ENCODE peak calls at places on chromosomes 1 and 21, in five cellular contexts. X, O, V, H and G are unnamed samples.

GRCh38 chr1:235923466-235924008 is 56.8 kb upstream of the LYST start:
- DNase-seq in X (peak; percentile 87), O (no peak), V (no peak), H (peak; percentile 79), G (no peak)

GRCh38 chr1:211920141-211920572 is 89.6 kb upstream of the LPGAT1 start:
- DNase-seq in X (peak; percentile 81), O (no peak), V (no peak), H (peak; percentile 69), G (no peak)

GRCh38 chr1:22826630-22827580 is 116.3 kb downstream of the EPHB2 start:
- DNase-seq in X (peak; percentile 53), O (peak; percentile 49), V (peak; percentile 25), H (no peak), G (peak; percentile 88)

GRCh38 chr21:41634858-41635257 is 126.9 kb upstream of the TMPRSS2 start:
- DNase-seq in X (no peak), O (no peak), V (no peak), H (peak; percentile 89), G (peak; percentile 9)

GRCh38 chr1:202671388-202671787 is 38.9 kb downstream of the SYT2 start:
- DNase-seq in X (no peak), O (no peak), V (no peak), H (no peak), G (peak; percentile 30)

GRCh38 chr1:184296466-184297243 is 90.2 kb upstream of the C1orf21 start:
- DNase-seq in X (peak; percentile 92), O (no peak), V (no peak), H (peak; percentile 91), G (no peak)

GRCh38 chr1:152926091-152926490 is 17.7 kb downstream of the IVL start:
- DNase-seq in X (no peak), O (no peak), V (no peak), H (peak; percentile 5), G (peak; percentile 24)

GRCh38 chr1:63888984-63889383 is 115.2 kb downstream of the ROR1 start:
- DNase-seq in X (peak; percentile 68), O (no peak), V (no peak), H (peak; percentile 96), G (no peak)

GRCh38 chr21:41459884-41460534 is 34.0 kb downstream of the MX1 start:
- DNase-seq in X (no peak), O (no peak), V (no peak), H (no peak), G (no peak)

GRCh38 chr1:88983791-88984552 is 8.5 kb downstream of the KYAT3 start:
- DNase-seq in X (peak; percentile 83), O (no peak), V (no peak), H (peak; percentile 69), G (peak; percentile 97)

GRCh38 chr1:23751050-23751814 is 8.0 kb downstream of the ELOA start:
- DNase-seq in X (peak; percentile 74), O (peak; percentile 58), V (peak; percentile 9), H (peak; percentile 57), G (peak; percentile 58)

GRCh38 chr1:246012271-246012854 is 494.7 kb downstream of the SMYD3 start:
- DNase-seq in X (peak; percentile 57), O (peak; percentile 37), V (no peak), H (peak; percentile 51), G (no peak)

GRCh38 chr1:195158091-195158490 is 1450.1 kb downstream of the KCNT2 start:
- DNase-seq in X (no peak), O (peak; percentile 32), V (no peak), H (no peak), G (no peak)

GRCh38 chr21:22710725-22711124 is 1712.5 kb downstream of the NCAM2 start:
- DNase-seq in X (no peak), O (no peak), V (no peak), H (no peak), G (no peak)

GRCh38 chr1:78854556-78854955 is 152.0 kb downstream of the ADGRL4 start:
- DNase-seq in X (no peak), O (no peak), V (no peak), H (no peak), G (no peak)

GRCh38 chr21:41511858-41512257 is 3.9 kb upstream of the TMPRSS2 start:
- DNase-seq in X (no peak), O (no peak), V (no peak), H (no peak), G (no peak)

GRCh38 chr1:44810101-44810761 is 1.9 kb downstream of the BTBD19 start:
- DNase-seq in X (peak; percentile 40), O (peak; percentile 24), V (no peak), H (no peak), G (peak; percentile 0)

GRCh38 chr1:20751462-20751990 is 19.0 kb upstream of the SH2D5 start:
- DNase-seq in X (no peak), O (no peak), V (no peak), H (no peak), G (no peak)

GRCh38 chr1:5991784-5992033 is 516 bp downstream of the NPHP4 start:
- DNase-seq in X (no peak), O (no peak), V (no peak), H (no peak), G (no peak)

GRCh38 chr1:57966340-57966739 is 542.5 kb upstream of the DAB1 start:
- DNase-seq in X (no peak), O (no peak), V (no peak), H (no peak), G (no peak)

GRCh38 chr1:168386949-168387586 is 106.4 kb downstream of the TBX19 start:
- DNase-seq in X (no peak), O (peak; percentile 81), V (no peak), H (no peak), G (peak; percentile 79)

GRCh38 chr1:64505944-64506658 is 36.2 kb downstream of the CACHD1 start:
- DNase-seq in X (no peak), O (no peak), V (no peak), H (no peak), G (peak; percentile 10)

GRCh38 chr21:29104239-29104708 is 26.2 kb upstream of the MAP3K7CL start:
- DNase-seq in X (peak; percentile 10), O (no peak), V (no peak), H (peak; percentile 30), G (no peak)

GRCh38 chr1:154546264-154547043 is 12.0 kb downstream of the UBE2Q1 start:
- DNase-seq in X (peak; percentile 67), O (peak; percentile 85), V (peak; percentile 66), H (peak; percentile 58), G (peak; percentile 43)

GRCh38 chr1:183996036-183996376 is 41.5 kb downstream of the COLGALT2 start:
- DNase-seq in X (no peak), O (no peak), V (no peak), H (no peak), G (no peak)

GRCh38 chr1:243260221-243260880 is 4.5 kb downstream of the SDCCAG8 start:
- DNase-seq in X (no peak), O (no peak), V (no peak), H (no peak), G (peak; percentile 35)

GRCh38 chr1:197526736-197527371 is 248.4 kb downstream of the DENND1B start:
- DNase-seq in X (peak; percentile 36), O (no peak), V (no peak), H (peak; percentile 44), G (peak; percentile 64)

GRCh38 chr21:43864313-43864805 is 664 bp upstream of the AGPAT3 start:
- DNase-seq in X (peak; percentile 30), O (peak; percentile 65), V (no peak), H (peak; percentile 16), G (peak; percentile 27)

GRCh38 chr21:44571844-44572782 is 1.4 kb upstream of the KRTAP10-4 start:
- DNase-seq in X (no peak), O (no peak), V (no peak), H (no peak), G (no peak)

GRCh38 chr1:12438349-12438924 is 179.6 kb downstream of the DHRS3 start:
- DNase-seq in X (no peak), O (no peak), V (no peak), H (no peak), G (no peak)

GRCh38 chr1:200334661-200335256 is 75.1 kb downstream of the ZNF281 start:
- DNase-seq in X (no peak), O (no peak), V (no peak), H (no peak), G (peak; percentile 72)

GRCh38 chr1:227940791-227941241 is 6.9 kb downstream of the WNT9A start:
- DNase-seq in X (no peak), O (no peak), V (no peak), H (no peak), G (no peak)

GRCh38 chr21:32137266-32137665 is 141.6 kb downstream of the MIS18A start:
- DNase-seq in X (no peak), O (no peak), V (no peak), H (no peak), G (no peak)

GRCh38 chr1:244893836-244894235 is 29.5 kb upstream of the HNRNPU start:
- DNase-seq in X (no peak), O (no peak), V (no peak), H (no peak), G (no peak)

GRCh38 chr1:244901400-244901799 is 37.1 kb upstream of the HNRNPU start:
- DNase-seq in X (no peak), O (no peak), V (no peak), H (no peak), G (no peak)

GRCh38 chr1:244897476-244898254 is 33.3 kb upstream of the HNRNPU start:
- DNase-seq in X (no peak), O (no peak), V (no peak), H (no peak), G (no peak)

GRCh38 chr1:244896550-244896949 is 32.2 kb upstream of the HNRNPU start:
- DNase-seq in X (peak; percentile 90), O (no peak), V (no peak), H (peak; percentile 94), G (no peak)
- H4K91ac ChIP-seq in X (no peak overlapping the region), O (no peak overlapping the region), V (no peak overlapping the region), H (no peak overlapping the region), G (no peak overlapping the region)

GRCh38 chr1:162367073-162367472 is 9.6 kb downstream of the SPATA46 start:
- DNase-seq in X (no peak), O (no peak), V (no peak), H (no peak), G (peak; percentile 92)
- H2BK5ac ChIP-seq in X (no peak overlapping the region), O (no peak overlapping the region), V (no peak overlapping the region), H (no peak overlapping the region), G (no peak overlapping the region)

GRCh38 chr1:175872588-175872987 is 129.2 kb upstream of the TNR start:
- DNase-seq in X (no peak), O (no peak), V (no peak), H (no peak), G (no peak)
- H3K23ac ChIP-seq in X (no peak overlapping the region), O (no peak overlapping the region), V (no peak overlapping the region), H (no peak overlapping the region), G (no peak overlapping the region)

GRCh38 chr1:46132529-46133180 is at the start of gene PIK3R3:
- DNase-seq in X (peak; percentile 99), O (peak; percentile 99), V (peak; percentile 98), H (peak; percentile 99), G (peak; percentile 99)
- H4K91ac ChIP-seq in X (peak within 1 kb of the TSS; percentile 100), O (no peak within 1 kb of the TSS), V (peak within 1 kb of the TSS; percentile 100), H (peak within 1 kb of the TSS; percentile 100), G (peak within 1 kb of the TSS; percentile 92)

DNA sequence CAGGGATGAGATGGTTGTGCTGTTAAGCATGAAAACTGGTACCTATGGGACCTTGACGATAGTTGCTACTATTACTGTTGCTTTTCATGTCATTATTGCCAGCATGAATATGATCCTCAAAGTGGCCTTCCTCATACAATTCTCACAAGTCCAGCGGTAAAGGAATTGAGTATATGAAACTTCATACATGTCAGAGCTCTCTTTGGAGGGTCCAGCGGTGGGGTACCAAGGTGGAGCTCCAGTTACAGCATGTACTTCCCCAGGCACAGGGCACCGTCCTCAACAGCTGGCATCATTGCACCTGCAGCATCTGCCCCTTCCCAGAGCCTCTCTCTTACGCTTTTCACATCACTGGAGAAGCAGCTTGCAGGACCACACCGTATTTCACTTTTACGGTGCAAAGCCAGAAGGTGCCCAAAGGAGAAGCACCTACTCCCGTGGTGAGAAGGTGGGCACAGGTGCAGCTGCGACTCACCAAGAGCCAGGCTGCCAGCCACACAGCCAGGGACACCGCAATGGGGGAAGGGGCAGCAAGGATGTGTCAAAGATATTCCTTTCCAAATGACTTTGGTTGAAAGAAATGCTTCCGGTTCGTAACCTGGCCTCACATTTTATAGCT is 166.4 kb upstream of the IRF2BP2 start:
- DNase-seq in X (no peak), O (no peak), V (no peak), H (no peak), G (no peak)
- H2BK5ac ChIP-seq in X (no peak overlapping the region), O (no peak overlapping the region), V (peak overlapping the region; percentile 2), H (no peak overlapping the region), G (no peak overlapping the region)